ENCODE peak calls at places on chromosome 6, in eight cellular contexts. O is dermis microvascular lymphatic vessel endothelial cell, I is endothelial cell, D is vagina, V is HuH-7, A is uterus, J is activated T-cell treated with anti-CD3 and anti-CD28 coated beads for 4 hours, G is pons. P is an unnamed sample.

GRCh38 chr6:45619994-45620471 is 242.3 kb upstream of the SUPT3H start:
- DNase-seq in O (peak), I (no peak), D (no peak), V (no peak), A (no peak), J (no peak), G (no peak), P (no peak)

GRCh38 chr6:25016311-25016710 is 80.6 kb upstream of the RIPOR2 start:
- DNase-seq in O (no peak), I (no peak), D (no peak), V (no peak), A (no peak), J (no peak), G (no peak), P (no peak)

GRCh38 chr6:56995347-56995746 is 40.4 kb downstream of the BEND6 start:
- DNase-seq in O (no peak), I (no peak), D (no peak), V (no peak), A (no peak), J (no peak), G (no peak), P (no peak)

GRCh38 chr6:109351231-109352132 is 30.8 kb downstream of the CD164 start:
- DNase-seq in O (no peak), I (no peak), D (no peak), V (no peak), A (no peak), J (no peak), G (no peak), P (no peak)

GRCh38 chr6:37137881-37138568 is 31.9 kb upstream of the PIM1 start:
- DNase-seq in O (peak), I (peak), D (no peak), V (no peak), A (peak), J (no peak), G (no peak), P (no peak)

GRCh38 chr6:106973841-106974336 is 640 bp downstream of the CD24 start:
- DNase-seq in O (no peak), I (peak), D (no peak), V (peak), A (no peak), J (no peak), G (no peak), P (peak)

GRCh38 chr6:21856844-21857243 is 263.3 kb downstream of the SOX4 start:
- DNase-seq in O (no peak), I (no peak), D (no peak), V (no peak), A (no peak), J (no peak), G (no peak), P (no peak)

GRCh38 chr6:14354919-14355572 is 237.5 kb downstream of the CD83 start:
- DNase-seq in O (no peak), I (no peak), D (no peak), V (no peak), A (peak), J (peak), G (peak), P (peak)

GRCh38 chr6:170344631-170345576 is 38.3 kb downstream of the FAM120B start:
- DNase-seq in O (peak), I (peak), D (no peak), V (no peak), A (no peak), J (no peak), G (no peak), P (peak)

GRCh38 chr6:167221408-167222201 is 63.8 kb upstream of the GPR31 start:
- DNase-seq in O (no peak), I (no peak), D (no peak), V (no peak), A (no peak), J (no peak), G (no peak), P (no peak)